ENCODE peak calls at places on chromosomes 1 and 21, in eight cellular contexts. Q is cardiac muscle cell; X is heart left ventricle; U is foreskin fibroblast; J is CD8-positive, alpha-beta T cell; E is OCI-LY7; Y is prostate gland; T is HL-60. B is an unnamed sample.

GRCh38 chr21:32726742-32727477 is 903 bp downstream of the SYNJ1 start:
- DNase-seq in U (peak; percentile 47), T (peak; percentile 56), E (peak; percentile 21), Q (peak; percentile 28), Y (no peak), J (no peak), X (peak; percentile 35), B (no peak)

GRCh38 chr1:110672001-110672752 is 2.6 kb downstream of the KCNA3 start:
- DNase-seq in U (peak; percentile 89), J (peak; percentile 73), T (peak; percentile 71), Q (peak; percentile 23), X (no peak), Y (no peak), E (peak; percentile 87), B (no peak)

GRCh38 chr1:173469656-173470055 is 7.5 kb upstream of the PRDX6 start:
- DNase-seq in J (no peak), T (no peak), E (no peak), Y (no peak), Q (no peak), U (no peak), X (no peak), B (no peak)

GRCh38 chr1:230768903-230769570 is 21.8 kb downstream of the CAPN9 start:
- DNase-seq in T (no peak), Y (peak; percentile 61), Q (peak; percentile 71), J (no peak), E (no peak), U (peak; percentile 50), X (no peak), B (peak; percentile 8)

GRCh38 chr1:181044449-181044966 is 10.7 kb downstream of the MR1 start:
- DNase-seq in U (no peak), T (peak; percentile 56), J (peak; percentile 23), E (no peak), Q (no peak), X (no peak), Y (peak; percentile 67), B (no peak)

GRCh38 chr1:41806472-41807155 is 112.1 kb downstream of the HIVEP3 start:
- DNase-seq in Q (no peak), E (no peak), U (no peak), T (no peak), X (no peak), Y (no peak), J (peak; percentile 35), B (no peak)

GRCh38 chr1:200838676-200839445 is 33.9 kb upstream of the GPR25 start:
- DNase-seq in X (no peak), Y (no peak), Q (peak; percentile 71), U (peak; percentile 51), J (no peak), E (no peak), T (no peak), B (no peak)

GRCh38 chr1:200708769-200709168 is 29.9 kb upstream of the CAMSAP2 start:
- DNase-seq in X (no peak), E (no peak), T (no peak), J (no peak), Y (no peak), U (peak; percentile 27), Q (no peak), B (no peak)

GRCh38 chr21:39020751-39021474 is 162.3 kb downstream of the PSMG1 start:
- DNase-seq in X (no peak), Y (no peak), U (peak; percentile 69), E (no peak), Q (peak; percentile 86), J (no peak), T (no peak), B (no peak)

GRCh38 chr21:33399821-33400220 is 3.4 kb upstream of the IFNGR2 start:
- DNase-seq in Y (no peak), E (no peak), J (no peak), X (peak; percentile 14), Q (no peak), U (no peak), T (no peak), B (no peak)

GRCh38 chr1:222784916-222785315 is 29.9 kb upstream of the DISP1 start:
- DNase-seq in T (no peak), X (no peak), E (no peak), U (peak; percentile 35), Y (no peak), Q (no peak), J (no peak), B (peak; percentile 75)

GRCh38 chr1:220044683-220045355 is 1.5 kb downstream of the EPRS1 start:
- DNase-seq in J (no peak), Q (no peak), X (no peak), E (peak; percentile 11), U (no peak), T (no peak), Y (no peak), B (no peak)

GRCh38 chr1:224177356-224177999 is 5.6 kb upstream of the DEGS1 start:
- DNase-seq in Q (no peak), E (no peak), T (no peak), X (no peak), Y (no peak), J (no peak), U (no peak), B (no peak)

GRCh38 chr1:211520641-211521040 is 28.7 kb upstream of the RD3 start:
- DNase-seq in J (no peak), E (no peak), X (no peak), U (peak; percentile 17), Y (no peak), Q (no peak), T (no peak), B (no peak)

GRCh38 chr1:68889471-68889870 is 392.6 kb upstream of the DEPDC1 start:
- DNase-seq in J (no peak), E (no peak), Y (no peak), X (no peak), Q (no peak), T (no peak), U (no peak), B (no peak)
- TF ChIP-seq CTCF in J (no peak), E (no peak), Y (no peak), X (no peak), Q (no peak), T (no peak), U (no peak), B (no peak)

DNA sequence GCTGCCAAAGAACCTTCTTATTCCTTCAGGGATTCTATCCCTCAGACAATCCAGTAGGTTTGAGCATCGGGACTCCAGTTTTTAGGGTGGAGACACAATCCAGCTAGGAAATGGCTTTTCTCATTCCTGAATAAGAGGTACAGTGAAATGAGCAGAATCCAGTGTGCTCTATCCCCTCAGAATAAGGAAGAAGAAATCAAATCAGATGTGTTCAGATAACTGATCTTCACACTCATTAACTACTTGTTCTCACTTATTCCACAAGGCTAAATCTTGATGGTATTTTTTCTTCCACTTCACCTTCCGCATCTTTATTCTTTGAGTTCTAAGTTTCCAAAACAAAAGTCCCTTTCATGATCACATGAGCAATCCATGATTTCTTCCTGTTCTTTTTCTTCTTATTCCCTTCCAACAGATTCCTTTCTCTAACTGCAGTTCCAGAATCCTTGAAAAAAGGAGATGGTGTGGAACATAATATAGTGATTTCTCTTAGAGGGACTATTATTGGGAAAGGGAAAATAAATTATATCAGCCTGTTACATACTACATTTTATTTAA is 1.7 kb downstream of the SYT11 start:
- DNase-seq in Y (no peak), U (no peak), Q (no peak), X (no peak), E (no peak), T (no peak), J (no peak), B (no peak)
- H3K4me3 ChIP-seq in Y (no peak overlapping the region), U (peak overlapping the region; percentile 42), Q (no peak overlapping the region), X (peak overlapping the region; percentile 56), E (peak overlapping the region; percentile 79), T (peak overlapping the region; percentile 55), J (no peak overlapping the region), B (no peak overlapping the region)

GRCh38 chr1:53687886-53688285 is 51.1 kb downstream of the GLIS1 start:
- DNase-seq in Y (no peak), Q (no peak), U (no peak), X (no peak), T (no peak), J (no peak), E (no peak), B (no peak)

GRCh38 chr1:53689223-53689622 is 49.7 kb downstream of the GLIS1 start:
- DNase-seq in U (no peak), Y (no peak), Q (no peak), E (no peak), J (no peak), X (no peak), T (no peak), B (no peak)

GRCh38 chr1:53689736-53690401 is 49.1 kb downstream of the GLIS1 start:
- DNase-seq in T (no peak), Q (no peak), X (no peak), J (no peak), Y (no peak), U (peak; percentile 58), E (no peak), B (no peak)

GRCh38 chr1:53687426-53687825 is 51.5 kb downstream of the GLIS1 start:
- DNase-seq in Y (no peak), E (no peak), J (no peak), U (no peak), T (no peak), X (no peak), Q (no peak), B (no peak)

DNA sequence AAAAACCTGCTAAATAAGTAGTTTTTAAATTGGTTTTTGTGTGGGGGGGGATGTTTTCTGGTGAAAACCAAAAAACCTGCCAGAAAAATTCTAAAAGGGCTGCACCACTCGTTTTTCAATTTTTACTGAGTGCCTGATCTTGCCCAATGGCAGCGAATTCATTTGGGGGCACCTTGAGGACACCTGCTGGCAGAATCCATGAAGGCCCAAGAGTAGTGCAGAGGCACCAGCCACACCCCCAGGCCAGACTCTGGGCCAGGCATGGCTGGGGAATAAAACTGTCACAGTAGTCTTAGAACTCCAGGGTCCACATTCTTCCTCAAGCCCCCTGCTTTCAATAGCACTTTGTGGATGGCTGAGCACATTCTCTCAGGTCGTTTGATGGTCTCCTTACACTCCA is 50.3 kb downstream of the GLIS1 start:
- DNase-seq in Q (no peak), T (no peak), U (no peak), J (no peak), Y (no peak), E (peak; percentile 11), X (no peak), B (no peak)
- TF ChIP-seq CTCF in Q (no peak), T (no peak), U (no peak), J (no peak), Y (no peak), E (peak; percentile 57), X (no peak), B (peak; percentile 16)

GRCh38 chr1:114154963-114155322 is 1.3 kb upstream of the SYT6 start:
- DNase-seq in X (no peak), T (no peak), Q (peak; percentile 17), U (peak; percentile 72), E (no peak), J (peak; percentile 13), Y (no peak), B (no peak)

GRCh38 chr1:114154146-114154962 is 685 bp upstream of the SYT6 start:
- DNase-seq in E (no peak), Y (no peak), Q (peak; percentile 37), X (no peak), J (no peak), T (no peak), U (peak; percentile 57), B (no peak)

GRCh38 chr1:114152211-114153050 is 1.2 kb downstream of the SYT6 start:
- DNase-seq in X (peak; percentile 46), Q (peak; percentile 54), E (no peak), T (no peak), J (peak; percentile 7), Y (peak; percentile 10), U (peak; percentile 78), B (no peak)

GRCh38 chr1:114153051-114153620 is 533 bp downstream of the SYT6 start:
- DNase-seq in Y (no peak), J (no peak), E (no peak), T (no peak), U (peak; percentile 4), Q (no peak), X (no peak), B (no peak)

GRCh38 chr1:114153621-114154145 is at the start of gene SYT6:
- DNase-seq in Y (no peak), T (no peak), J (peak; percentile 7), U (peak; percentile 13), E (no peak), X (no peak), Q (no peak), B (no peak)
- H3K4me3 ChIP-seq in Y (peak within 1 kb of the TSS; percentile 40), T (peak within 1 kb of the TSS; percentile 15), J (peak within 1 kb of the TSS; percentile 46), U (no peak within 1 kb of the TSS), E (no peak within 1 kb of the TSS), X (peak within 1 kb of the TSS; percentile 43), Q (peak within 1 kb of the TSS; percentile 45), B (no peak within 1 kb of the TSS)